ENCODE peak calls at places on chromosomes 11 and 22, in five cellular contexts. One of them, this sample, is unnamed.

GRCh38 chr22:19868333-19868732 is 13.7 kb upstream of the GNB1L start:
- DNase-seq in mucosa of gallbladder: no peak
- DNase-seq in stimulated activated CD4-positive, alpha-beta T cell treated with anti-CD3 and anti-CD28 coated beads, Interleukin-2, amount 100 ng/mL, for 24 hours: no peak
- DNase-seq in mammary epithelial cell: no peak
- DNase-seq in NB4: no peak
- DNase-seq in this sample: no peak

GRCh38 chr11:67646535-67647336 is 3.8 kb downstream of the ACY3 start:
- DNase-seq in stimulated activated CD4-positive, alpha-beta T cell treated with anti-CD3 and anti-CD28 coated beads, Interleukin-2, amount 100 ng/mL, for 24 hours: peak
- DNase-seq in mammary epithelial cell: no peak
- DNase-seq in NB4: peak
- DNase-seq in mucosa of gallbladder: no peak
- DNase-seq in this sample: no peak

GRCh38 chr11:75400110-75400865 is 970 bp downstream of the RPS3 start:
- DNase-seq in stimulated activated CD4-positive, alpha-beta T cell treated with anti-CD3 and anti-CD28 coated beads, Interleukin-2, amount 100 ng/mL, for 24 hours: no peak
- DNase-seq in NB4: peak
- DNase-seq in mucosa of gallbladder: no peak
- DNase-seq in mammary epithelial cell: peak
- DNase-seq in this sample: no peak

GRCh38 chr11:1103401-1104360 is 29.0 kb downstream of the MUC2 start:
- DNase-seq in stimulated activated CD4-positive, alpha-beta T cell treated with anti-CD3 and anti-CD28 coated beads, Interleukin-2, amount 100 ng/mL, for 24 hours: no peak
- DNase-seq in NB4: no peak
- DNase-seq in mammary epithelial cell: no peak
- DNase-seq in mucosa of gallbladder: no peak
- DNase-seq in this sample: no peak

GRCh38 chr11:67120881-67121710 is 2.0 kb downstream of the KDM2A start:
- DNase-seq in NB4: peak
- DNase-seq in mucosa of gallbladder: no peak
- DNase-seq in mammary epithelial cell: peak
- DNase-seq in stimulated activated CD4-positive, alpha-beta T cell treated with anti-CD3 and anti-CD28 coated beads, Interleukin-2, amount 100 ng/mL, for 24 hours: no peak
- DNase-seq in this sample: no peak

GRCh38 chr11:115518983-115519382 is 14.8 kb upstream of the CADM1 start:
- DNase-seq in mammary epithelial cell: no peak
- DNase-seq in stimulated activated CD4-positive, alpha-beta T cell treated with anti-CD3 and anti-CD28 coated beads, Interleukin-2, amount 100 ng/mL, for 24 hours: no peak
- DNase-seq in mucosa of gallbladder: no peak
- DNase-seq in NB4: no peak
- DNase-seq in this sample: no peak

GRCh38 chr11:65915821-65916251 is 3.0 kb downstream of the C11orf68 start:
- DNase-seq in stimulated activated CD4-positive, alpha-beta T cell treated with anti-CD3 and anti-CD28 coated beads, Interleukin-2, amount 100 ng/mL, for 24 hours: no peak
- DNase-seq in NB4: peak
- DNase-seq in mucosa of gallbladder: peak
- DNase-seq in mammary epithelial cell: peak
- DNase-seq in this sample: no peak

GRCh38 chr11:33942954-33943353 is 51.1 kb upstream of the LMO2 start:
- DNase-seq in stimulated activated CD4-positive, alpha-beta T cell treated with anti-CD3 and anti-CD28 coated beads, Interleukin-2, amount 100 ng/mL, for 24 hours: no peak
- DNase-seq in mucosa of gallbladder: no peak
- DNase-seq in mammary epithelial cell: peak
- DNase-seq in NB4: peak
- DNase-seq in this sample: no peak

GRCh38 chr11:75333807-75334140 is 17.7 kb downstream of the ARRB1 start:
- DNase-seq in mucosa of gallbladder: no peak
- DNase-seq in NB4: no peak
- DNase-seq in mammary epithelial cell: no peak
- DNase-seq in stimulated activated CD4-positive, alpha-beta T cell treated with anti-CD3 and anti-CD28 coated beads, Interleukin-2, amount 100 ng/mL, for 24 hours: no peak
- DNase-seq in this sample: peak

GRCh38 chr11:14414470-14415461 is 55.8 kb upstream of the RRAS2 start:
- DNase-seq in stimulated activated CD4-positive, alpha-beta T cell treated with anti-CD3 and anti-CD28 coated beads, Interleukin-2, amount 100 ng/mL, for 24 hours: peak
- DNase-seq in mucosa of gallbladder: no peak
- DNase-seq in NB4: no peak
- DNase-seq in mammary epithelial cell: no peak
- DNase-seq in this sample: no peak

GRCh38 chr11:130937051-130937450 is 20.8 kb upstream of the SNX19 start:
- DNase-seq in mucosa of gallbladder: no peak
- DNase-seq in stimulated activated CD4-positive, alpha-beta T cell treated with anti-CD3 and anti-CD28 coated beads, Interleukin-2, amount 100 ng/mL, for 24 hours: no peak
- DNase-seq in mammary epithelial cell: peak
- DNase-seq in NB4: no peak
- DNase-seq in this sample: no peak

GRCh38 chr11:69423181-69423580 is 58.3 kb upstream of the LINC01488 start:
- DNase-seq in NB4: no peak
- DNase-seq in mucosa of gallbladder: no peak
- DNase-seq in stimulated activated CD4-positive, alpha-beta T cell treated with anti-CD3 and anti-CD28 coated beads, Interleukin-2, amount 100 ng/mL, for 24 hours: no peak
- DNase-seq in mammary epithelial cell: no peak
- DNase-seq in this sample: no peak

GRCh38 chr22:44045171-44045570 is 21.1 kb downstream of the PARVB start:
- DNase-seq in stimulated activated CD4-positive, alpha-beta T cell treated with anti-CD3 and anti-CD28 coated beads, Interleukin-2, amount 100 ng/mL, for 24 hours: no peak
- DNase-seq in mucosa of gallbladder: no peak
- DNase-seq in NB4: no peak
- DNase-seq in mammary epithelial cell: no peak
- DNase-seq in this sample: no peak

GRCh38 chr11:78338138-78338537 is 79.5 kb downstream of the GAB2 start:
- DNase-seq in mammary epithelial cell: no peak
- DNase-seq in NB4: peak
- DNase-seq in stimulated activated CD4-positive, alpha-beta T cell treated with anti-CD3 and anti-CD28 coated beads, Interleukin-2, amount 100 ng/mL, for 24 hours: no peak
- DNase-seq in mucosa of gallbladder: no peak
- DNase-seq in this sample: no peak